ENCODE peak calls at places on chromosomes 11 and 22, in six cellular contexts. C is Calu3, S is NB4, F is AG10803, V is IMR-90, H is NCI-H2081. P is an unnamed sample.

GRCh38 chr11:1459739-1460395 is 26.7 kb downstream of the MOB2 start:
- DNase-seq in H (no peak), F (no peak), C (no peak), V (no peak), S (no peak), P (no peak)

GRCh38 chr11:17786824-17787525 is 52.4 kb downstream of the KCNC1 start:
- DNase-seq in H (no peak), F (peak), V (peak), C (peak), S (no peak), P (peak)

GRCh38 chr11:68550485-68550817 is 89.9 kb downstream of the PPP6R3 start:
- DNase-seq in F (peak), V (peak), C (no peak), S (peak), H (no peak), P (no peak)

GRCh38 chr11:60872952-60873524 is 5.7 kb downstream of the ZP1 start:
- DNase-seq in V (peak), S (peak), H (no peak), C (no peak), F (peak), P (peak)

GRCh38 chr22:49297286-49297870 is 530.3 kb downstream of the BRD1 start:
- DNase-seq in F (no peak), V (no peak), H (no peak), C (no peak), S (no peak), P (no peak)

GRCh38 chr11:121613724-121614123 is 161.0 kb upstream of the SORL1-AS1 start:
- DNase-seq in H (peak), V (peak), F (peak), C (no peak), S (no peak), P (no peak)

GRCh38 chr11:69075421-69076128 is 26.8 kb downstream of the TPCN2 start:
- DNase-seq in C (no peak), F (peak), V (peak), S (peak), H (no peak), P (peak)

GRCh38 chr11:1793091-1793490 is 29.4 kb upstream of the CTSD start:
- DNase-seq in F (no peak), S (no peak), V (no peak), H (no peak), C (no peak), P (no peak)

GRCh38 chr11:134576286-134576685 is 164.2 kb upstream of the B3GAT1 start:
- DNase-seq in H (no peak), V (no peak), S (no peak), F (no peak), C (no peak), P (no peak)

GRCh38 chr11:8442301-8442700 is 151.7 kb downstream of the STK33 start:
- DNase-seq in H (no peak), S (peak), F (no peak), C (no peak), V (no peak), P (no peak)

GRCh38 chr22:41969110-41969646 is at the start of gene SEPTIN3:
- DNase-seq in V (no peak), C (no peak), H (no peak), S (no peak), F (no peak), P (no peak)

GRCh38 chr11:116980136-116980793 is 118.0 kb downstream of the SIK3 start:
- DNase-seq in V (no peak), F (no peak), H (no peak), C (no peak), S (peak), P (no peak)

GRCh38 chr11:19849107-19849789 is 136.6 kb downstream of the NAV2 start:
- DNase-seq in H (no peak), S (no peak), C (no peak), F (peak), V (peak), P (no peak)

GRCh38 chr22:21015051-21016006 is at the start of gene P2RX6:
- DNase-seq in V (peak), C (no peak), S (peak), F (peak), H (no peak), P (peak)

GRCh38 chr11:3109921-3110706 is 52.9 kb upstream of the CARS1 start:
- DNase-seq in S (peak), V (no peak), F (peak), C (no peak), H (no peak), P (peak)

GRCh38 chr11:19079643-19080440 is 19.3 kb upstream of the MRGPRX2 start:
- DNase-seq in C (peak), H (no peak), S (no peak), V (peak), F (peak), P (peak)

GRCh38 chr11:69808708-69809107 is 10.5 kb downstream of the FGF3 start:
- DNase-seq in F (peak), S (no peak), V (peak), C (no peak), H (no peak), P (peak)

GRCh38 chr11:119697445-119697844 is 31.6 kb downstream of the NECTIN1 start:
- DNase-seq in C (no peak), V (no peak), S (no peak), F (no peak), H (no peak), P (no peak)

GRCh38 chr22:23110190-23110921 is 31.4 kb downstream of the RSPH14 start:
- DNase-seq in C (no peak), H (peak), F (no peak), S (no peak), V (no peak), P (no peak)

GRCh38 chr11:75583710-75584658 is 21.9 kb downstream of the SERPINH1 start:
- DNase-seq in S (peak), H (peak), C (no peak), V (peak), F (peak), P (peak)

GRCh38 chr11:92168936-92169335 is 55.7 kb upstream of the FAT3 start:
- DNase-seq in S (no peak), V (no peak), C (no peak), F (no peak), H (no peak), P (no peak)

GRCh38 chr11:64619811-64620285 is 28.8 kb downstream of the SLC22A12 start:
- DNase-seq in S (peak), F (peak), V (peak), H (no peak), C (no peak), P (peak)

GRCh38 chr11:115716577-115717214 is 212.5 kb upstream of the CADM1 start:
- DNase-seq in F (no peak), S (no peak), C (no peak), H (no peak), V (no peak), P (no peak)

GRCh38 chr11:65366340-65366773 is 11.8 kb downstream of the TIGD3 start:
- DNase-seq in H (peak), F (peak), C (peak), S (peak), V (peak), P (peak)

GRCh38 chr11:65867284-65868071 is 5.1 kb downstream of the EFEMP2 start:
- DNase-seq in F (no peak), S (peak), C (no peak), V (no peak), H (no peak), P (no peak)

GRCh38 chr11:109859325-109859724 is 233.9 kb upstream of the ZC3H12C start:
- DNase-seq in V (peak), H (no peak), F (peak), C (no peak), S (no peak), P (peak)

GRCh38 chr22:24370426-24370825 is 57.0 kb upstream of the ADORA2A start:
- DNase-seq in F (peak), S (no peak), V (no peak), C (no peak), H (no peak), P (no peak)

GRCh38 chr22:35355744-35356420 is 25.0 kb upstream of the HMOX1 start:
- DNase-seq in C (no peak), F (peak), H (no peak), S (no peak), V (peak), P (no peak)

GRCh38 chr11:31641477-31642062 is 132.0 kb downstream of the ELP4 start:
- DNase-seq in C (peak), V (peak), S (peak), F (peak), H (peak), P (peak)

GRCh38 chr11:10725114-10725906 is 25.7 kb upstream of the CTR9 start:
- DNase-seq in S (peak), C (no peak), V (peak), F (peak), H (no peak), P (peak)